ENCODE peak calls at places on chromosomes 13 and 19, in nine cellular contexts. One of them, this sample, is unnamed. For H3K4me1, the result is how much of the 10 kb centered on the place peaks cover.

GRCh38 chr19:16355293-16356043 is 30.8 kb downstream of the KLF2 start:
- DNase-seq in tibial nerve: no peak
- DNase-seq in ovary: peak
- DNase-seq in thyroid gland: no peak
- DNase-seq in left ventricle myocardium inferior: peak
- DNase-seq in keratinocyte: no peak
- DNase-seq in breast epithelium: no peak
- DNase-seq in uterus: peak
- DNase-seq in thoracic aorta: no peak
- DNase-seq in this sample: no peak

GRCh38 chr13:71801165-71801564 is 65.8 kb downstream of the DACH1 start:
- DNase-seq in keratinocyte: no peak
- DNase-seq in thyroid gland: no peak
- DNase-seq in ovary: no peak
- DNase-seq in breast epithelium: no peak
- DNase-seq in uterus: no peak
- DNase-seq in left ventricle myocardium inferior: no peak
- DNase-seq in thoracic aorta: no peak
- DNase-seq in tibial nerve: no peak
- DNase-seq in this sample: no peak

GRCh38 chr13:33691980-33692379 is 126.0 kb upstream of the RFC3 start:
- DNase-seq in thyroid gland: no peak
- DNase-seq in uterus: no peak
- DNase-seq in ovary: no peak
- DNase-seq in keratinocyte: no peak
- DNase-seq in breast epithelium: no peak
- DNase-seq in thoracic aorta: no peak
- DNase-seq in left ventricle myocardium inferior: no peak
- DNase-seq in tibial nerve: no peak
- DNase-seq in this sample: no peak

GRCh38 chr13:78197231-78197630 is 278.6 kb upstream of the EDNRB start:
- DNase-seq in left ventricle myocardium inferior: no peak
- DNase-seq in thyroid gland: no peak
- DNase-seq in ovary: no peak
- DNase-seq in thoracic aorta: no peak
- DNase-seq in tibial nerve: no peak
- DNase-seq in uterus: no peak
- DNase-seq in keratinocyte: no peak
- DNase-seq in breast epithelium: no peak
- DNase-seq in this sample: no peak

GRCh38 chr19:55492362-55492944 is 4.2 kb downstream of the SSC5D start:
- DNase-seq in ovary: no peak
- DNase-seq in thoracic aorta: no peak
- DNase-seq in breast epithelium: no peak
- DNase-seq in uterus: peak
- DNase-seq in keratinocyte: no peak
- DNase-seq in tibial nerve: no peak
- DNase-seq in left ventricle myocardium inferior: no peak
- DNase-seq in thyroid gland: no peak
- DNase-seq in this sample: no peak

GRCh38 chr13:38530492-38530891 is 156.4 kb upstream of the FREM2 start:
- DNase-seq in uterus: no peak
- DNase-seq in thyroid gland: peak
- DNase-seq in tibial nerve: no peak
- DNase-seq in left ventricle myocardium inferior: no peak
- DNase-seq in keratinocyte: no peak
- DNase-seq in ovary: no peak
- DNase-seq in breast epithelium: no peak
- DNase-seq in thoracic aorta: no peak
- DNase-seq in this sample: no peak

GRCh38 chr19:57465680-57466381 is 8.9 kb upstream of the VN1R1 start:
- DNase-seq in tibial nerve: no peak
- DNase-seq in thyroid gland: no peak
- DNase-seq in uterus: no peak
- DNase-seq in left ventricle myocardium inferior: no peak
- DNase-seq in ovary: no peak
- DNase-seq in thoracic aorta: no peak
- DNase-seq in keratinocyte: peak
- DNase-seq in breast epithelium: no peak
- DNase-seq in this sample: no peak

GRCh38 chr19:7540761-7541480 is 5.4 kb downstream of the PNPLA6 start:
- DNase-seq in tibial nerve: no peak
- DNase-seq in keratinocyte: no peak
- DNase-seq in uterus: no peak
- DNase-seq in thoracic aorta: no peak
- DNase-seq in left ventricle myocardium inferior: no peak
- DNase-seq in ovary: peak
- DNase-seq in breast epithelium: no peak
- DNase-seq in thyroid gland: no peak
- DNase-seq in this sample: no peak

GRCh38 chr13:65856464-65856863 is 1373.7 kb downstream of the PCDH9 start:
- DNase-seq in keratinocyte: no peak
- DNase-seq in thoracic aorta: no peak
- DNase-seq in left ventricle myocardium inferior: no peak
- DNase-seq in tibial nerve: no peak
- DNase-seq in thyroid gland: no peak
- DNase-seq in breast epithelium: no peak
- DNase-seq in uterus: no peak
- DNase-seq in ovary: no peak
- DNase-seq in this sample: no peak

GRCh38 chr19:10744848-10745293 is 27.0 kb downstream of the DNM2 start:
- DNase-seq in thyroid gland: no peak
- DNase-seq in tibial nerve: no peak
- DNase-seq in thoracic aorta: no peak
- DNase-seq in left ventricle myocardium inferior: no peak
- DNase-seq in uterus: no peak
- DNase-seq in ovary: no peak
- DNase-seq in breast epithelium: no peak
- DNase-seq in keratinocyte: no peak
- DNase-seq in this sample: no peak

GRCh38 chr19:10742494-10742893 is 24.6 kb downstream of the DNM2 start:
- DNase-seq in uterus: no peak
- DNase-seq in tibial nerve: no peak
- DNase-seq in breast epithelium: no peak
- DNase-seq in keratinocyte: no peak
- DNase-seq in ovary: no peak
- DNase-seq in left ventricle myocardium inferior: no peak
- DNase-seq in thoracic aorta: no peak
- DNase-seq in thyroid gland: no peak
- DNase-seq in this sample: no peak

GRCh38 chr19:10747674-10748073 is 29.8 kb downstream of the DNM2 start:
- DNase-seq in ovary: no peak
- DNase-seq in thoracic aorta: no peak
- DNase-seq in thyroid gland: no peak
- DNase-seq in keratinocyte: no peak
- DNase-seq in breast epithelium: no peak
- DNase-seq in tibial nerve: no peak
- DNase-seq in left ventricle myocardium inferior: no peak
- DNase-seq in uterus: no peak
- DNase-seq in this sample: no peak

GRCh38 chr19:10747271-10747670 is 29.4 kb downstream of the DNM2 start:
- DNase-seq in keratinocyte: peak
- DNase-seq in tibial nerve: no peak
- DNase-seq in thoracic aorta: no peak
- DNase-seq in ovary: no peak
- DNase-seq in uterus: no peak
- DNase-seq in breast epithelium: no peak
- DNase-seq in thyroid gland: no peak
- DNase-seq in left ventricle myocardium inferior: no peak
- DNase-seq in this sample: no peak

DNA sequence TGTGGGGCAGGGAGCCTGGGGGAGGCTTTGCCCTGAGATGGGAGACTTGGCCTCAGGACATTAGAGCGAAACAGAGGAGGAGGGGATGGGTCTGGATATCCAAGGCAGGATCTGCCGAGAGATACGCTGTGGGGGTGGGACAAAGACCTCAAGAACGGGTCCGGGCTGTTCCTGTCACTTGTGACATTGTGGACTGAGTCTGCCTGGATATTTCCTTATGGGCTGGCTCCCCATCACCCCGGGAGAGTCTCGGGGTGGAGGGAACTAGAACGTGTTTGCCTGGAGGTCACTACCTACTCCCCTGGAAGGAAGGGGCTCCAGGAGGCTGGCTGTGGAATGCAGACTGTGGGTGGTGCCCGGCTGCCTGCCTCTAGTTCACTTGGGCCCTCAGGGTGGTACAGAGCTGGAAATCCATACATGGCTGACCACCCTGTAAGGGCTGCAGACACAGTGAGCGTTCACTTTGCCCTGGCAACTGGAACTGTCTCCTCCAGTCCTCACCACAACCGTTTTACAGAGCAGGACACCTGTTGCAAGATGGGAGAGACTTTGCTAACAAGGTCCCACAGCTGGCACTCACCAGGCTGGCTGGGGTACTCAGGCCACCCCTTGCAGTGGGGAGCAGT is 26.5 kb downstream of the DNM2 start:
- DNase-seq in thoracic aorta: no peak
- DNase-seq in thyroid gland: no peak
- DNase-seq in ovary: no peak
- DNase-seq in tibial nerve: no peak
- DNase-seq in left ventricle myocardium inferior: no peak
- DNase-seq in breast epithelium: no peak
- DNase-seq in keratinocyte: no peak
- DNase-seq in uterus: no peak
- DNase-seq in this sample: no peak
- H3K4me1 ChIP-seq in thoracic aorta: half or more
- H3K4me1 ChIP-seq in thyroid gland: under half
- H3K4me1 ChIP-seq in ovary: under half
- H3K4me1 ChIP-seq in tibial nerve: half or more
- H3K4me1 ChIP-seq in left ventricle myocardium inferior: half or more
- H3K4me1 ChIP-seq in breast epithelium: under half
- H3K4me1 ChIP-seq in keratinocyte: under half
- H3K4me1 ChIP-seq in uterus: under half
- H3K4me1 ChIP-seq in this sample: half or more

GRCh38 chr19:18007939-18008673 is at the start of gene ARRDC2:
- DNase-seq in thoracic aorta: peak
- DNase-seq in tibial nerve: peak
- DNase-seq in thyroid gland: peak
- DNase-seq in keratinocyte: no peak
- DNase-seq in breast epithelium: peak
- DNase-seq in left ventricle myocardium inferior: peak
- DNase-seq in ovary: peak
- DNase-seq in uterus: peak
- DNase-seq in this sample: peak

GRCh38 chr19:18006895-18007604 is 920 bp upstream of the ARRDC2 start:
- DNase-seq in ovary: peak
- DNase-seq in tibial nerve: peak
- DNase-seq in left ventricle myocardium inferior: peak
- DNase-seq in thyroid gland: peak
- DNase-seq in uterus: peak
- DNase-seq in thoracic aorta: no peak
- DNase-seq in breast epithelium: peak
- DNase-seq in keratinocyte: no peak
- DNase-seq in this sample: no peak

GRCh38 chr19:18009412-18010066 is 1.6 kb downstream of the ARRDC2 start:
- DNase-seq in uterus: no peak
- DNase-seq in ovary: no peak
- DNase-seq in thoracic aorta: no peak
- DNase-seq in breast epithelium: no peak
- DNase-seq in thyroid gland: no peak
- DNase-seq in tibial nerve: no peak
- DNase-seq in left ventricle myocardium inferior: no peak
- DNase-seq in keratinocyte: no peak
- DNase-seq in this sample: no peak

GRCh38 chr19:18008814-18009213 is 844 bp downstream of the ARRDC2 start:
- DNase-seq in thoracic aorta: no peak
- DNase-seq in thyroid gland: no peak
- DNase-seq in keratinocyte: no peak
- DNase-seq in left ventricle myocardium inferior: no peak
- DNase-seq in uterus: no peak
- DNase-seq in ovary: no peak
- DNase-seq in tibial nerve: no peak
- DNase-seq in breast epithelium: no peak
- DNase-seq in this sample: no peak

GRCh38 chr19:18007605-18007938 is 398 bp upstream of the ARRDC2 start:
- DNase-seq in left ventricle myocardium inferior: no peak
- DNase-seq in breast epithelium: no peak
- DNase-seq in uterus: no peak
- DNase-seq in thyroid gland: no peak
- DNase-seq in ovary: no peak
- DNase-seq in tibial nerve: no peak
- DNase-seq in thoracic aorta: no peak
- DNase-seq in keratinocyte: no peak
- DNase-seq in this sample: no peak
- H3K4me1 ChIP-seq in left ventricle myocardium inferior: half or more
- H3K4me1 ChIP-seq in breast epithelium: under half
- H3K4me1 ChIP-seq in uterus: under half
- H3K4me1 ChIP-seq in thyroid gland: under half
- H3K4me1 ChIP-seq in ovary: under half
- H3K4me1 ChIP-seq in tibial nerve: under half
- H3K4me1 ChIP-seq in thoracic aorta: under half
- H3K4me1 ChIP-seq in keratinocyte: under half
- H3K4me1 ChIP-seq in this sample: under half

GRCh38 chr13:98449273-98449672 is 127.6 kb downstream of the STK24 start:
- DNase-seq in uterus: no peak
- DNase-seq in thoracic aorta: no peak
- DNase-seq in keratinocyte: no peak
- DNase-seq in breast epithelium: no peak
- DNase-seq in left ventricle myocardium inferior: no peak
- DNase-seq in ovary: no peak
- DNase-seq in thyroid gland: no peak
- DNase-seq in tibial nerve: no peak
- DNase-seq in this sample: no peak
- H3K4me1 ChIP-seq in uterus: under half
- H3K4me1 ChIP-seq in thoracic aorta: under half
- H3K4me1 ChIP-seq in keratinocyte: under half
- H3K4me1 ChIP-seq in breast epithelium: under half
- H3K4me1 ChIP-seq in left ventricle myocardium inferior: half or more
- H3K4me1 ChIP-seq in ovary: under half
- H3K4me1 ChIP-seq in thyroid gland: under half
- H3K4me1 ChIP-seq in tibial nerve: half or more
- H3K4me1 ChIP-seq in this sample: under half

DNA sequence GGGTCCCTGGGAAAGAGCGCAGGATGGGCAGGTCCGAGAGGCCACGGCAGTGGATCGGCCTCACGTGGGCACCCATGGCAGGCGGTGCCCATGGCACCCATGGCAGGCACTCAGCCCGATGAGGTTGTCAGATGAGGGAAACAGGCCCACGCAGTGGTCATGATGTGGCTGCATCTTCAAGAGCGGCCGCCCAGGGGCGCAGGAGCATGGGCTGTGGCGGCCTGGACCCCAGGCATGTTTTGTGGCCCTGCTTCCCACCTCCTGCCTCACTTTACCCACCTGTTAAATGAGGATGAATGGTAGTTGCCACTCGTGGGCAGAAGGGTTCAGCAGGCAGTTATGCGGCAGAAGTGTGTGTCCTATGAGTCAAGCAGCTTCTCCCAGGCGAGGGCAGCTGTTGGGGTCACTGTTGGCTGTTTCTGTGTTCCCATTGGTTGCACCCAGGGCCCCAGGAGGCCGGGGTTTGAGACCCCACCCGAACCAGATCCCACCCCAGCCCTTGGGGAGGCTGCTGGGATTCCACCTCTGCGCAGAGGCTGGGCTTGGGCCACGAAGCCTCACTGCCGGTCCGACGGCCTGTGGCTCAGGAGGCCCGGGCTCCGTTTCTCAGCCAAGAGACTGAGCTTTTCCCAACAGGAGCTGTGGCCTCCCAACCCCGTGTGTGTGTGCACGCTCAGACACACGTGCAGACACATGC is 30.0 kb downstream of the CSNK1G2 start:
- DNase-seq in breast epithelium: no peak
- DNase-seq in thoracic aorta: no peak
- DNase-seq in ovary: no peak
- DNase-seq in uterus: no peak
- DNase-seq in keratinocyte: no peak
- DNase-seq in left ventricle myocardium inferior: no peak
- DNase-seq in tibial nerve: no peak
- DNase-seq in thyroid gland: no peak
- DNase-seq in this sample: no peak
- H3K4me1 ChIP-seq in breast epithelium: under half
- H3K4me1 ChIP-seq in thoracic aorta: under half
- H3K4me1 ChIP-seq in ovary: under half
- H3K4me1 ChIP-seq in uterus: under half
- H3K4me1 ChIP-seq in keratinocyte: under half
- H3K4me1 ChIP-seq in left ventricle myocardium inferior: under half
- H3K4me1 ChIP-seq in tibial nerve: under half
- H3K4me1 ChIP-seq in thyroid gland: under half
- H3K4me1 ChIP-seq in this sample: under half

This sample was measured in esophagus squamous epithelium.